ENCODE peak calls at places on chromosomes 3 and 15, in five cellular contexts. V is HFFc6; S is AML-193; D is activated naive CD4-positive, alpha-beta T cell treated with Interleukin-2 at 50 U/mL for 16 hours; G is fibroblast of mammary gland. Y is an unnamed sample.

GRCh38 chr15:31352911-31353811 is 26.5 kb downstream of the KLF13 start:
- DNase-seq in S (no peak), D (peak), V (peak), G (peak), Y (peak)

GRCh38 chr3:24263069-24263668 is 231.5 kb downstream of the THRB start:
- DNase-seq in D (no peak), G (no peak), S (no peak), V (no peak), Y (no peak)

GRCh38 chr3:8352475-8352874 is 149.1 kb upstream of the LMCD1 start:
- DNase-seq in S (no peak), V (no peak), D (no peak), G (no peak), Y (no peak)

GRCh38 chr3:49720383-49721164 is 1.1 kb upstream of the AMIGO3 start:
- DNase-seq in G (no peak), D (no peak), V (no peak), S (no peak), Y (peak)

GRCh38 chr3:21260507-21260906 is 490.5 kb downstream of the ZNF385D start:
- DNase-seq in V (no peak), S (no peak), D (no peak), G (no peak), Y (no peak)

GRCh38 chr3:31922962-31923361 is 58.1 kb downstream of the OSBPL10 start:
- DNase-seq in G (no peak), D (no peak), V (no peak), S (no peak), Y (no peak)

GRCh38 chr15:85335193-85335939 is 45.0 kb upstream of the AKAP13 start:
- DNase-seq in G (no peak), D (no peak), V (no peak), S (no peak), Y (no peak)

GRCh38 chr3:4588410-4588809 is 95.3 kb downstream of the ITPR1 start:
- DNase-seq in G (peak), V (peak), D (no peak), S (no peak), Y (no peak)

GRCh38 chr15:25478313-25478712 is 39.5 kb upstream of the UBE3A start:
- DNase-seq in V (no peak), G (no peak), S (no peak), D (no peak), Y (no peak)

GRCh38 chr3:185677146-185677829 is 91.2 kb downstream of the SENP2 start:
- DNase-seq in D (no peak), V (peak), G (peak), S (peak), Y (no peak)

GRCh38 chr15:52254331-52254730 is 41.3 kb downstream of the MYO5C start:
- DNase-seq in V (no peak), S (no peak), D (no peak), G (peak), Y (no peak)

GRCh38 chr15:82122754-82123400 is 77.1 kb upstream of the MEX3B start:
- DNase-seq in G (peak), S (no peak), D (no peak), V (peak), Y (no peak)

GRCh38 chr15:40787344-40787841 is 17.6 kb downstream of the C15orf62 start:
- DNase-seq in V (peak), D (peak), S (peak), G (peak), Y (peak)

GRCh38 chr3:85821130-85821756 is 862.5 kb downstream of the CADM2 start:
- DNase-seq in V (no peak), S (peak), D (no peak), G (no peak), Y (no peak)

GRCh38 chr15:48059786-48060185 is 61.0 kb upstream of the SLC24A5 start:
- DNase-seq in S (no peak), V (no peak), G (no peak), D (no peak), Y (no peak)

GRCh38 chr15:95302206-95302605 is 1028.3 kb upstream of the NR2F2 start:
- DNase-seq in S (peak), G (no peak), D (no peak), V (no peak), Y (no peak)

Y was measured in activated effector memory CD4-positive, alpha-beta T cell treated with anti-CD3 and anti-CD28 coated beads, Interleukin-2, amount 50 U/mL, for 16 hours.